ENCODE peak calls at places on chromosomes 2 and 18, in five cellular contexts. One of them, this sample, is unnamed.

GRCh38 chr2:240431276-240431662 is 4.2 kb upstream of the GPC1 start:
- DNase-seq in kidney epithelial cell: no peak
- DNase-seq in H1: no peak
- DNase-seq in Panc1: no peak
- DNase-seq in coronary artery: peak
- DNase-seq in this sample: no peak

GRCh38 chr2:170873035-170873692 is 55.9 kb upstream of the GORASP2 start:
- DNase-seq in kidney epithelial cell: peak
- DNase-seq in coronary artery: no peak
- DNase-seq in Panc1: peak
- DNase-seq in H1: peak
- DNase-seq in this sample: peak

GRCh38 chr2:25585189-25585588 is 88.2 kb downstream of the DTNB start:
- DNase-seq in kidney epithelial cell: no peak
- DNase-seq in H1: no peak
- DNase-seq in Panc1: no peak
- DNase-seq in coronary artery: no peak
- DNase-seq in this sample: no peak

GRCh38 chr2:159545080-159545479 is 71.3 kb downstream of the BAZ2B start:
- DNase-seq in kidney epithelial cell: no peak
- DNase-seq in Panc1: no peak
- DNase-seq in H1: no peak
- DNase-seq in coronary artery: no peak
- DNase-seq in this sample: no peak

GRCh38 chr2:224520064-224520463 is 65.1 kb downstream of the CUL3 start:
- DNase-seq in Panc1: no peak
- DNase-seq in H1: no peak
- DNase-seq in coronary artery: no peak
- DNase-seq in kidney epithelial cell: no peak
- DNase-seq in this sample: peak

GRCh38 chr18:58813090-58813489 is 51.6 kb upstream of the ZNF532 start:
- DNase-seq in kidney epithelial cell: no peak
- DNase-seq in coronary artery: no peak
- DNase-seq in Panc1: no peak
- DNase-seq in H1: no peak
- DNase-seq in this sample: no peak

GRCh38 chr2:8710951-8711350 is 29.1 kb downstream of the ID2 start:
- DNase-seq in Panc1: no peak
- DNase-seq in H1: no peak
- DNase-seq in coronary artery: no peak
- DNase-seq in kidney epithelial cell: no peak
- DNase-seq in this sample: peak

GRCh38 chr2:68151037-68151436 is 6.7 kb upstream of the PNO1 start:
- DNase-seq in kidney epithelial cell: no peak
- DNase-seq in Panc1: no peak
- DNase-seq in coronary artery: no peak
- DNase-seq in H1: no peak
- DNase-seq in this sample: no peak

GRCh38 chr2:181305151-181306123 is 151.7 kb upstream of the ITGA4 start:
- DNase-seq in coronary artery: no peak
- DNase-seq in Panc1: no peak
- DNase-seq in H1: no peak
- DNase-seq in kidney epithelial cell: no peak
- DNase-seq in this sample: no peak

GRCh38 chr2:172735646-172736418 is at the start of gene RAPGEF4:
- DNase-seq in coronary artery: no peak
- DNase-seq in H1: no peak
- DNase-seq in Panc1: no peak
- DNase-seq in kidney epithelial cell: no peak
- DNase-seq in this sample: peak

GRCh38 chr18:42752921-42753320 is 362.6 kb downstream of the RIT2 start:
- DNase-seq in Panc1: no peak
- DNase-seq in kidney epithelial cell: no peak
- DNase-seq in coronary artery: no peak
- DNase-seq in H1: no peak
- DNase-seq in this sample: no peak

GRCh38 chr2:30261695-30262211 is 30.4 kb downstream of the LBH start:
- DNase-seq in kidney epithelial cell: no peak
- DNase-seq in coronary artery: no peak
- DNase-seq in Panc1: no peak
- DNase-seq in H1: no peak
- DNase-seq in this sample: no peak

GRCh38 chr2:221034973-221035372 is 537.1 kb downstream of the EPHA4 start:
- DNase-seq in Panc1: no peak
- DNase-seq in coronary artery: no peak
- DNase-seq in H1: no peak
- DNase-seq in kidney epithelial cell: no peak
- DNase-seq in this sample: no peak

GRCh38 chr18:49015886-49016647 is 65.3 kb upstream of the SMAD7 start:
- DNase-seq in coronary artery: peak
- DNase-seq in kidney epithelial cell: no peak
- DNase-seq in H1: no peak
- DNase-seq in Panc1: no peak
- DNase-seq in this sample: no peak

GRCh38 chr18:23519725-23520124 is 16.4 kb downstream of the RMC1 start:
- DNase-seq in H1: no peak
- DNase-seq in coronary artery: no peak
- DNase-seq in Panc1: no peak
- DNase-seq in kidney epithelial cell: no peak
- DNase-seq in this sample: no peak

GRCh38 chr18:39935598-39935997 is 2019.4 kb upstream of the PIK3C3 start:
- DNase-seq in Panc1: no peak
- DNase-seq in coronary artery: no peak
- DNase-seq in kidney epithelial cell: no peak
- DNase-seq in H1: no peak
- DNase-seq in this sample: no peak
- H3K4me3 ChIP-seq in Panc1: no peak
- H3K4me3 ChIP-seq in coronary artery: no peak
- H3K4me3 ChIP-seq in kidney epithelial cell: no peak
- H3K4me3 ChIP-seq in H1: no peak
- H3K4me3 ChIP-seq in this sample: no peak

GRCh38 chr18:53946561-53946960 is 277.9 kb downstream of the MBD2 start:
- DNase-seq in Panc1: no peak
- DNase-seq in kidney epithelial cell: peak
- DNase-seq in H1: no peak
- DNase-seq in coronary artery: no peak
- DNase-seq in this sample: peak

GRCh38 chr18:53950545-53950944 is 273.9 kb downstream of the MBD2 start:
- DNase-seq in kidney epithelial cell: no peak
- DNase-seq in coronary artery: no peak
- DNase-seq in H1: no peak
- DNase-seq in Panc1: no peak
- DNase-seq in this sample: no peak

GRCh38 chr18:53943463-53943862 is 281.0 kb downstream of the MBD2 start:
- DNase-seq in coronary artery: no peak
- DNase-seq in Panc1: no peak
- DNase-seq in kidney epithelial cell: no peak
- DNase-seq in H1: no peak
- DNase-seq in this sample: no peak

GRCh38 chr18:53944721-53945120 is 279.7 kb downstream of the MBD2 start:
- DNase-seq in kidney epithelial cell: no peak
- DNase-seq in Panc1: no peak
- DNase-seq in coronary artery: no peak
- DNase-seq in H1: no peak
- DNase-seq in this sample: peak

DNA sequence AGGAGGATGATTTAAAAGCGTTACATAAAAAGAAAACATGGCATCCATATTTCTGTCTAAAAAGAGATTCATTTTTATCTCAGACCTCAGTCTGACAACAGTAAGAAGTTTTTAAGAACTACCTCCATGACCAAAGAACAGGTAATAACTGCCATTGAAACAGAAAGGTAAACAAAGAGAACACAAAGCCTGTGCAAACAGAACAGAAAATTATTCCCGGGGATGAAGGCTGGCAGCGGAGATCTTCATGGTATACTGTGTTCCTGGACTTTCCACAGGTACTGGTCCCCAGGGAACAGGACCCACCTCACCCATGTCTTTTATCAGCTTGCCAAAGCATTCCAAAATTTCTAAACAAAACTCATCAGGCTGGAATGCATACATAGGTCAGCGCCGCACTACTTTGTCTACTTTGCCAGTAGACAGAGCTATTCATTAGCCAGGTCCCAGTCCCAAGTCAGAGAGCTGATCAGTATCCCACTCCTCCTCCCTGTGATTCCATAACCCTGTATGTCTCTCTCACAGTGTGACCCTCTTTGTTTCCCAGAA is 277.3 kb downstream of the MBD2 start:
- DNase-seq in H1: no peak
- DNase-seq in Panc1: no peak
- DNase-seq in coronary artery: no peak
- DNase-seq in kidney epithelial cell: peak
- DNase-seq in this sample: peak
- TF ChIP-seq CTCF in H1: no peak
- TF ChIP-seq CTCF in Panc1: no peak
- TF ChIP-seq CTCF in coronary artery: no peak
- TF ChIP-seq CTCF in kidney epithelial cell: no peak
- TF ChIP-seq CTCF in this sample: no peak

GRCh38 chr2:232388324-232388891 is 9.9 kb downstream of the ALPP start:
- DNase-seq in H1: no peak
- DNase-seq in Panc1: no peak
- DNase-seq in kidney epithelial cell: no peak
- DNase-seq in coronary artery: no peak
- DNase-seq in this sample: no peak

GRCh38 chr2:232386490-232386739 is 7.9 kb downstream of the ALPP start:
- DNase-seq in H1: no peak
- DNase-seq in kidney epithelial cell: no peak
- DNase-seq in Panc1: no peak
- DNase-seq in coronary artery: no peak
- DNase-seq in this sample: no peak

GRCh38 chr2:232387451-232388171 is 9.1 kb downstream of the ALPP start:
- DNase-seq in kidney epithelial cell: no peak
- DNase-seq in coronary artery: no peak
- DNase-seq in H1: no peak
- DNase-seq in Panc1: no peak
- DNase-seq in this sample: no peak

GRCh38 chr2:232386740-232387450 is 8.3 kb downstream of the ALPP start:
- DNase-seq in H1: no peak
- DNase-seq in Panc1: no peak
- DNase-seq in coronary artery: no peak
- DNase-seq in kidney epithelial cell: no peak
- DNase-seq in this sample: peak

DNA sequence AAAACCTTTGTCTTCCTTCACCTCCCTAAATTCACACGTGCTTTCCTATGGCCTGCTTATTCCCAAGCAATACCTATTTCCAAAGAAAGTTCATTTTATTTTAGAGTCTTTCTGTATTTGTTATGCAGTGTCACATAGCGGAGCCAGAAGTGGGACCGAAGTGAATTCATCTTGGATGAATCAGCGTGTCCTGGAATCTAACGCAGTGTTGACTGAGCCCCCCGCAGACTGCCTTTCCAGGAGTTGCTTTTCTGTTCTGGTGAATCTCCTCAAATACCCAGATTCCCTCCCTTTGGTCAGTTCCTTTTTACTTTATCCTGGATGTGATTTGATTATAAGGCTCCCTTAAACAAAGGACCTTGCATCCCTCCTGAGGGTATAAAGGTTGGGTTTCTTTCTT is 10.8 kb downstream of the ALPP start:
- DNase-seq in H1: no peak
- DNase-seq in coronary artery: no peak
- DNase-seq in Panc1: no peak
- DNase-seq in kidney epithelial cell: no peak
- DNase-seq in this sample: no peak
- H3K4me3 ChIP-seq in H1: no peak
- H3K4me3 ChIP-seq in coronary artery: no peak
- H3K4me3 ChIP-seq in Panc1: no peak
- H3K4me3 ChIP-seq in kidney epithelial cell: no peak
- H3K4me3 ChIP-seq in this sample: no peak

GRCh38 chr2:236745420-236746210 is 176.0 kb downstream of the ACKR3 start:
- DNase-seq in coronary artery: no peak
- DNase-seq in kidney epithelial cell: peak
- DNase-seq in Panc1: no peak
- DNase-seq in H1: no peak
- DNase-seq in this sample: peak
- TF ChIP-seq CTCF in coronary artery: no peak
- TF ChIP-seq CTCF in kidney epithelial cell: no peak
- TF ChIP-seq CTCF in Panc1: no peak
- TF ChIP-seq CTCF in H1: no peak
- TF ChIP-seq CTCF in this sample: peak

GRCh38 chr2:99154643-99155536 is at the start of the genes LIPT1 and TSGA10:
- DNase-seq in H1: peak
- DNase-seq in Panc1: peak
- DNase-seq in kidney epithelial cell: peak
- DNase-seq in coronary artery: peak
- DNase-seq in this sample: peak
- H3K4me3 ChIP-seq in H1: peak
- H3K4me3 ChIP-seq in Panc1: peak
- H3K4me3 ChIP-seq in kidney epithelial cell: peak
- H3K4me3 ChIP-seq in coronary artery: peak
- H3K4me3 ChIP-seq in this sample: peak

DNA sequence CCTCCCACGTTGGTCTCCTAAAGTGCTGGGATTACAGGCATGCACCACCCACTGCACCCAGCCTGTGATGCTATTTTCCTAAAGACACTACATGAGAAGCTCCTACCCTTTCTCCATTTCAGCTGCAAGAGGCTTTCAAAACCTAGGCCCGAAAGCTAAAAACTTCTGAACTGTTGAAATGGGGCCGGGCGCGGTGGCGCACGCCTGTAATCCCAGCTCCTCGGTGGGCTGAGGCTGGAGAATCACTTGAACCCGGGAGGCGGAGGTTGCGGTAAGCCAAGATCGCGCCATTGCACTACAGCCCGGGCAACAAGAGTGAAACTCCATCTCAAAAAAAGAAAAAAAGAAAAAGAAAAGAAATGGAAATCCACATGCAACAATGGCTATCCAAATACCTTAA is 18.1 kb upstream of the ANXA4 start:
- DNase-seq in coronary artery: no peak
- DNase-seq in kidney epithelial cell: no peak
- DNase-seq in Panc1: no peak
- DNase-seq in H1: no peak
- DNase-seq in this sample: no peak
- TF ChIP-seq CTCF in coronary artery: no peak
- TF ChIP-seq CTCF in kidney epithelial cell: no peak
- TF ChIP-seq CTCF in Panc1: no peak
- TF ChIP-seq CTCF in H1: no peak
- TF ChIP-seq CTCF in this sample: no peak

GRCh38 chr18:12517142-12517541 is 109.4 kb downstream of the PRELID3A start:
- DNase-seq in kidney epithelial cell: no peak
- DNase-seq in coronary artery: no peak
- DNase-seq in Panc1: no peak
- DNase-seq in H1: no peak
- DNase-seq in this sample: no peak
- H3K4me3 ChIP-seq in kidney epithelial cell: no peak
- H3K4me3 ChIP-seq in coronary artery: no peak
- H3K4me3 ChIP-seq in Panc1: no peak
- H3K4me3 ChIP-seq in H1: no peak
- H3K4me3 ChIP-seq in this sample: no peak

This sample was measured in epithelial cell of esophagus.